ENCODE peak calls at places on chromosomes 3 and 15, in eight cellular contexts. Q is PC-9, I is NCI-H774, C is AG08396, E is HCEC 1CT, K is neural progenitor cell, V is DMS153, N is A673. O is an unnamed sample.

GRCh38 chr15:51227967-51228783 is 110.2 kb downstream of the CYP19A1 start:
- DNase-seq in Q (peak; percentile 53), I (no peak), C (peak; percentile 85), E (peak; percentile 94), K (no peak), V (no peak), N (peak; percentile 84), O (peak; percentile 90)

GRCh38 chr3:105139851-105140560 is 226.7 kb upstream of the ALCAM start:
- DNase-seq in Q (no peak), I (no peak), C (no peak), E (no peak), K (no peak), V (no peak), N (no peak), O (no peak)

GRCh38 chr3:15286022-15286421 is 46.4 kb downstream of the SH3BP5 start:
- DNase-seq in Q (no peak), I (no peak), C (no peak), E (no peak), K (no peak), V (no peak), N (no peak), O (no peak)

GRCh38 chr15:92164327-92165000 is 229.2 kb upstream of the ST8SIA2 start:
- DNase-seq in Q (no peak), I (no peak), C (no peak), E (no peak), K (peak; percentile 71), V (no peak), N (no peak), O (peak; percentile 78)

GRCh38 chr15:35252351-35252865 is 167.3 kb upstream of the NANOGP8 start:
- DNase-seq in Q (no peak), I (no peak), C (no peak), E (no peak), K (no peak), V (no peak), N (no peak), O (no peak)

GRCh38 chr3:196193738-196194541 is 17.3 kb downstream of the ZDHHC19 start:
- DNase-seq in Q (peak; percentile 62), I (no peak), C (no peak), E (no peak), K (no peak), V (no peak), N (no peak), O (no peak)

GRCh38 chr15:92693922-92694331 is 38.4 kb upstream of the FAM174B start:
- DNase-seq in Q (no peak), I (no peak), C (no peak), E (no peak), K (peak; percentile 75), V (no peak), N (peak; percentile 57), O (peak; percentile 9)

GRCh38 chr15:69940441-69940785 is 157.3 kb downstream of the TLE3 start:
- DNase-seq in Q (no peak), I (no peak), C (no peak), E (no peak), K (no peak), V (no peak), N (no peak), O (no peak)

GRCh38 chr15:69668049-69668705 is 215.6 kb downstream of the RPLP1 start:
- DNase-seq in Q (no peak), I (no peak), C (no peak), E (no peak), K (no peak), V (no peak), N (no peak), O (no peak)

GRCh38 chr15:44729394-44729913 is 6.9 kb upstream of the TRIM69 start:
- DNase-seq in Q (no peak), I (no peak), C (no peak), E (peak; percentile 23), K (peak; percentile 40), V (no peak), N (peak; percentile 57), O (no peak)

GRCh38 chr15:93066834-93067648 is 22.0 kb downstream of the RGMA start:
- DNase-seq in Q (no peak), I (no peak), C (no peak), E (no peak), K (no peak), V (no peak), N (no peak), O (no peak)

GRCh38 chr15:38535451-38536200 is 29.0 kb downstream of the RASGRP1 start:
- DNase-seq in Q (no peak), I (no peak), C (no peak), E (no peak), K (no peak), V (no peak), N (no peak), O (peak; percentile 31)

GRCh38 chr3:127172670-127173515 is 20.0 kb upstream of the PRR23E start:
- DNase-seq in Q (no peak), I (no peak), C (peak; percentile 83), E (peak; percentile 55), K (no peak), V (peak; percentile 91), N (peak; percentile 83), O (peak; percentile 76)

GRCh38 chr15:94080416-94080815 is 150.9 kb upstream of the MCTP2 start:
- DNase-seq in Q (peak; percentile 38), I (no peak), C (no peak), E (no peak), K (no peak), V (no peak), N (peak; percentile 83), O (peak; percentile 65)

GRCh38 chr3:197599089-197599765 is 43.5 kb upstream of the BDH1 start:
- DNase-seq in Q (peak; percentile 73), I (no peak), C (peak; percentile 89), E (peak; percentile 62), K (peak; percentile 87), V (no peak), N (peak; percentile 94), O (peak; percentile 74)

GRCh38 chr3:45904931-45905330 is 18.6 kb downstream of the CCR9 start:
- DNase-seq in Q (no peak), I (no peak), C (no peak), E (no peak), K (no peak), V (no peak), N (no peak), O (no peak)

GRCh38 chr3:151903501-151903991 is 30.1 kb downstream of the SUCNR1 start:
- DNase-seq in Q (no peak), I (no peak), C (no peak), E (peak; percentile 44), K (no peak), V (no peak), N (no peak), O (peak; percentile 31)

GRCh38 chr3:64859625-64860590 is 172.1 kb upstream of the ADAMTS9 start:
- DNase-seq in Q (no peak), I (no peak), C (no peak), E (no peak), K (no peak), V (no peak), N (no peak), O (peak; percentile 69)

GRCh38 chr3:154758109-154758868 is 321.8 kb upstream of the MME start:
- DNase-seq in Q (no peak), I (peak; percentile 52), C (peak; percentile 16), E (peak; percentile 78), K (no peak), V (peak; percentile 38), N (peak; percentile 31), O (peak; percentile 62)

GRCh38 chr3:64300790-64301423 is 75.6 kb upstream of the PRICKLE2 start:
- DNase-seq in Q (no peak), I (no peak), C (no peak), E (peak; percentile 94), K (no peak), V (no peak), N (no peak), O (peak; percentile 97)

GRCh38 chr3:13688034-13688433 is 139.1 kb downstream of the FBLN2 start:
- DNase-seq in Q (no peak), I (no peak), C (no peak), E (no peak), K (no peak), V (no peak), N (no peak), O (no peak)

GRCh38 chr3:4250064-4250463 is 53.1 kb upstream of the SETMAR start:
- DNase-seq in Q (no peak), I (no peak), C (no peak), E (no peak), K (no peak), V (no peak), N (no peak), O (no peak)

GRCh38 chr3:110743202-110743601 is 328.4 kb upstream of the NECTIN3 start:
- DNase-seq in Q (no peak), I (peak; percentile 38), C (no peak), E (no peak), K (peak; percentile 5), V (no peak), N (no peak), O (no peak)

GRCh38 chr3:117355566-117355965 is 646.0 kb downstream of the TUSC7 start:
- DNase-seq in Q (no peak), I (peak; percentile 2), C (peak; percentile 3), E (no peak), K (peak; percentile 71), V (peak; percentile 49), N (peak; percentile 69), O (peak; percentile 7)

GRCh38 chr15:74375303-74375693 is 7.9 kb upstream of the CYP11A1 start:
- DNase-seq in Q (peak; percentile 70), I (peak; percentile 56), C (peak; percentile 86), E (peak; percentile 66), K (peak; percentile 86), V (peak; percentile 16), N (peak; percentile 89), O (peak; percentile 76)

GRCh38 chr3:10361375-10361774 is 40.5 kb upstream of the SEC13 start:
- DNase-seq in Q (no peak), I (peak; percentile 79), C (no peak), E (no peak), K (no peak), V (no peak), N (no peak), O (no peak)

O was measured in AG10803.